ENCODE peak calls at places on chromosome 6, in nine cellular contexts. V is HFF-Myc; Y is left ventricle myocardium inferior; X is heart right ventricle; D is CD8-positive, alpha-beta T cell; H is adrenal gland; C is epithelial cell of esophagus; N is GM13977; U is heart left ventricle. F is an unnamed sample.

GRCh38 chr6:68040312-68040778 is 594.7 kb upstream of the ADGRB3 start:
- DNase-seq in V (no peak), Y (no peak), X (no peak), D (no peak), H (no peak), C (no peak), N (no peak), U (no peak), F (no peak)

GRCh38 chr6:5619249-5619648 is 357.9 kb downstream of the FARS2 start:
- DNase-seq in V (no peak), Y (no peak), X (no peak), D (peak), H (no peak), C (no peak), N (no peak), U (no peak), F (no peak)

GRCh38 chr6:32183483-32184083 is 470 bp downstream of the AGER start:
- DNase-seq in V (no peak), Y (peak), X (peak), D (no peak), H (peak), C (no peak), N (no peak), U (peak), F (no peak)

GRCh38 chr6:111119550-111120329 is 32.4 kb downstream of the SLC16A10 start:
- DNase-seq in V (no peak), Y (no peak), X (no peak), D (no peak), H (no peak), C (no peak), N (no peak), U (no peak), F (no peak)

GRCh38 chr6:111487656-111488055 is 4.6 kb upstream of the REV3L start:
- DNase-seq in V (no peak), Y (no peak), X (no peak), D (no peak), H (no peak), C (peak), N (peak), U (no peak), F (no peak)

GRCh38 chr6:586553-586952 is 70.3 kb downstream of the HUS1B start:
- DNase-seq in V (no peak), Y (no peak), X (no peak), D (no peak), H (no peak), C (peak), N (no peak), U (no peak), F (no peak)

GRCh38 chr6:166861304-166861703 is 95.0 kb downstream of the RNASET2 start:
- DNase-seq in V (no peak), Y (no peak), X (no peak), D (no peak), H (no peak), C (no peak), N (no peak), U (no peak), F (no peak)

GRCh38 chr6:73942581-73942980 is 246.6 kb downstream of the CD109 start:
- DNase-seq in V (no peak), Y (no peak), X (no peak), D (no peak), H (no peak), C (peak), N (no peak), U (no peak), F (no peak)

GRCh38 chr6:144266091-144266649 is 19.0 kb upstream of the UTRN start:
- DNase-seq in V (peak), Y (peak), X (peak), D (no peak), H (peak), C (peak), N (no peak), U (peak), F (no peak)

GRCh38 chr6:33445020-33445676 is 9.2 kb upstream of the ZBTB9 start:
- DNase-seq in V (no peak), Y (no peak), X (no peak), D (no peak), H (no peak), C (no peak), N (no peak), U (no peak), F (no peak)

GRCh38 chr6:26157150-26157837 is 70.1 kb downstream of the HFE start:
- DNase-seq in V (peak), Y (peak), X (peak), D (peak), H (peak), C (peak), N (peak), U (peak), F (peak)

GRCh38 chr6:5333653-5334052 is 72.3 kb downstream of the FARS2 start:
- DNase-seq in V (peak), Y (no peak), X (no peak), D (no peak), H (no peak), C (peak), N (no peak), U (no peak), F (no peak)

GRCh38 chr6:138724015-138724414 is 49.6 kb upstream of the CCDC28A start:
- DNase-seq in V (no peak), Y (peak), X (peak), D (no peak), H (peak), C (no peak), N (no peak), U (peak), F (no peak)

GRCh38 chr6:21596379-21597242 is 3.1 kb downstream of the SOX4 start:
- DNase-seq in V (no peak), Y (peak), X (peak), D (no peak), H (peak), C (peak), N (peak), U (peak), F (peak)

GRCh38 chr6:43391448-43392031 is 22.1 kb upstream of the ZNF318 start:
- DNase-seq in V (no peak), Y (no peak), X (no peak), D (peak), H (no peak), C (no peak), N (no peak), U (no peak), F (no peak)

GRCh38 chr6:35492664-35493284 is 4.1 kb downstream of the TEAD3 start:
- DNase-seq in V (no peak), Y (peak), X (no peak), D (no peak), H (no peak), C (no peak), N (no peak), U (no peak), F (no peak)

GRCh38 chr6:108944707-108945685 is 96.8 kb downstream of the ARMC2 start:
- DNase-seq in V (peak), Y (peak), X (peak), D (no peak), H (peak), C (peak), N (no peak), U (peak), F (no peak)

GRCh38 chr6:11798538-11798937 is 19.9 kb upstream of the ADTRP start:
- DNase-seq in V (no peak), Y (no peak), X (no peak), D (no peak), H (no peak), C (no peak), N (no peak), U (no peak), F (no peak)

GRCh38 chr6:114323784-114324183 is 19.0 kb downstream of the HS3ST5 start:
- DNase-seq in V (no peak), Y (no peak), X (no peak), D (no peak), H (no peak), C (no peak), N (no peak), U (no peak), F (no peak)

GRCh38 chr6:48813821-48814220 is 649.2 kb downstream of the MMUT start:
- DNase-seq in V (no peak), Y (no peak), X (no peak), D (no peak), H (no peak), C (no peak), N (no peak), U (no peak), F (no peak)

GRCh38 chr6:129393659-129394058 is 316.3 kb downstream of the ARHGAP18 start:
- DNase-seq in V (no peak), Y (no peak), X (no peak), D (no peak), H (no peak), C (no peak), N (no peak), U (no peak), F (no peak)

GRCh38 chr6:35292494-35292893 is 5.1 kb upstream of the DEF6 start:
- DNase-seq in V (no peak), Y (no peak), X (no peak), D (no peak), H (no peak), C (no peak), N (no peak), U (no peak), F (no peak)

GRCh38 chr6:125749112-125749863 is at the start of gene HEY2:
- DNase-seq in V (peak), Y (peak), X (peak), D (peak), H (peak), C (peak), N (peak), U (peak), F (peak)

GRCh38 chr6:100504786-100505737 is 40.3 kb upstream of the SIM1 start:
- DNase-seq in V (peak), Y (no peak), X (no peak), D (no peak), H (no peak), C (peak), N (no peak), U (no peak), F (no peak)

GRCh38 chr6:33073431-33073871 is at the start of gene HLA-DPA1:
- DNase-seq in V (no peak), Y (no peak), X (peak), D (peak), H (peak), C (peak), N (peak), U (peak), F (no peak)

GRCh38 chr6:166619912-166620311 is 7.1 kb downstream of the RPS6KA2 start:
- DNase-seq in V (peak), Y (no peak), X (peak), D (peak), H (no peak), C (peak), N (no peak), U (no peak), F (no peak)

GRCh38 chr6:89680150-89680549 is 41.6 kb upstream of the LYRM2 start:
- DNase-seq in V (no peak), Y (no peak), X (no peak), D (no peak), H (no peak), C (no peak), N (no peak), U (no peak), F (no peak)

GRCh38 chr6:134178230-134179044 is 126.0 kb upstream of the SLC2A12 start:
- DNase-seq in V (peak), Y (peak), X (peak), D (peak), H (peak), C (peak), N (peak), U (peak), F (no peak)

GRCh38 chr6:66687611-66688140 is 980.6 kb upstream of the EYS start:
- DNase-seq in V (no peak), Y (no peak), X (no peak), D (no peak), H (no peak), C (no peak), N (no peak), U (no peak), F (no peak)

GRCh38 chr6:166494757-166495486 is 91.6 kb downstream of the RAMACL start:
- DNase-seq in V (no peak), Y (peak), X (no peak), D (no peak), H (no peak), C (no peak), N (no peak), U (no peak), F (no peak)

GRCh38 chr6:35386989-35387388 is 44.6 kb downstream of the PPARD start:
- DNase-seq in V (no peak), Y (no peak), X (no peak), D (no peak), H (no peak), C (peak), N (no peak), U (no peak), F (no peak)

GRCh38 chr6:168884646-168885086 is 369.0 kb downstream of the THBS2 start:
- DNase-seq in V (peak), Y (peak), X (peak), D (peak), H (peak), C (peak), N (peak), U (peak), F (peak)

GRCh38 chr6:97293198-97293696 is 10.2 kb upstream of the MMS22L start:
- DNase-seq in V (no peak), Y (no peak), X (no peak), D (no peak), H (no peak), C (no peak), N (no peak), U (no peak), F (no peak)

GRCh38 chr6:39102024-39102820 is 12.8 kb downstream of the SAYSD1 start:
- DNase-seq in V (no peak), Y (peak), X (no peak), D (no peak), H (no peak), C (peak), N (no peak), U (no peak), F (no peak)

GRCh38 chr6:12238191-12238590 is 52.0 kb upstream of the EDN1 start:
- DNase-seq in V (no peak), Y (no peak), X (no peak), D (no peak), H (no peak), C (no peak), N (no peak), U (no peak), F (no peak)

GRCh38 chr6:37381579-37381978 is 27.8 kb downstream of the RNF8 start:
- DNase-seq in V (peak), Y (no peak), X (no peak), D (no peak), H (no peak), C (peak), N (peak), U (no peak), F (no peak)

GRCh38 chr6:25342784-25343183 is 63.6 kb downstream of the CARMIL1 start:
- DNase-seq in V (no peak), Y (no peak), X (no peak), D (no peak), H (no peak), C (no peak), N (no peak), U (no peak), F (no peak)

GRCh38 chr6:44667668-44668390 is 280.3 kb downstream of the CDC5L start:
- DNase-seq in V (no peak), Y (no peak), X (no peak), D (peak), H (peak), C (no peak), N (peak), U (no peak), F (no peak)

GRCh38 chr6:46687619-46688097 is at the start of gene TDRD6:
- DNase-seq in V (no peak), Y (no peak), X (no peak), D (no peak), H (no peak), C (no peak), N (no peak), U (no peak), F (no peak)

GRCh38 chr6:148242180-148242579 is 100.5 kb upstream of the SASH1 start:
- DNase-seq in V (no peak), Y (no peak), X (peak), D (no peak), H (no peak), C (no peak), N (no peak), U (peak), F (no peak)

DNA sequence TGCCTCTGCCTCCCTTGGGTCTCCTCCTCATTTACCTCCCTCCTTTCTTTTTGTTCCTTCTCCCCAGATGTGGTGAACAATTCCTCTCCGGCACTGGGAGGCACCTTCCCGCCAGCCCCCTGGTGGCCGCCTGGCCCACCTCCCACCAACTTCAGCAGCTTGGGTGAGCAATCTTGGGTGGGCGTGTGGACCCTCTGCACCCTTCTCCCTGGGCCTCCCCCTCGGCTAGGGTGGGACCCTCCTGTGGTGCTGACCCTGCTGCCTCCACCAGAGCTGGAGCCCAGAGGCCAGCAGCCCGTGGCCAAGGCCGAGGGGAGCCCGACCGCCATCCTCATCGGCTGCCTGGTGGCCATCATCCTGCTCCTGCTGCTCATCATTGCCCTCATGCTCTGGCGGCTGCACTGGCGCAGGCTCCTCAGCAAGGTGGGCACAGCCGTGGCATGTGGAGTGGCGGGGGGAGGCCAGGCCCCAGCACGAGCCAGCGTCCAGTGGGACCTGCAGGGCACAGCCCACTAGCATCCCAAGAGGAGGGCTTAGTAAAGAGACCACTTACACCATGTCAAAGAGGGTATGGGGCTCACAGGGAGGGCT is 8.8 kb downstream of the DDR1 start:
- DNase-seq in V (no peak), Y (no peak), X (no peak), D (no peak), H (peak), C (no peak), N (no peak), U (no peak), F (no peak)
- TF ChIP-seq CTCF in V (peak), Y (no peak), X (no peak), D (no peak), H (no peak), C (no peak), N (no peak), U (no peak), F (peak)

DNA sequence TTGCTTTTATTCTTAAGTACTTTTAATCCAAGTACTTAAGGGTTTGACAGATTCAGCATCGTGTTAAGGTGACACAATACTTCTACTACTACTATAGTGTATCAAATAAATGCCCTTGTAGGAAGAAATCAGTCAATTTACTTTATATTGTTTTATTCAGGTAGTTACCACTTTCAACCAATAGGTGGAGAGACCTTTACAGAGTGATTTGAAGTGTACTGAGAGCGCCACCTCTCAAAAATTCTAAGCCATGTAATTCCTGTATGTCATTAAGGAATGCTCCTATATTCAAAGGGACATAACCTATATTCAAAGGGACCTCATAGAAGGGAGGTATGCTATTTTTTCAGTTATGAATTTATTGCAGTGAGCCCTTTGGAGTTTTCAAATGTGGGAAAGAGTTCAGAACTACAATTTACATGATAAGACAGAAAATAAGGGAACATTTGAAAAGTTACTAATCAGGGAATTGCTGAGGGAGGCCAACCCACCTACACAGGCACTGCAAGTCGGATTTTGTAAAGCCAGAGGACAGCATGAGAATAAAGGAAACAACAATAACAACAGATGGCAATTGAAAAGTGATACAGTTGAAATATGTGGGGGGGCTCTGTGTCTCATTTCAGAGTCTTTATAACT is 955.6 kb downstream of the TBC1D32 start:
- DNase-seq in V (no peak), Y (no peak), X (no peak), D (no peak), H (no peak), C (peak), N (peak), U (no peak), F (no peak)
- TF ChIP-seq CTCF in V (peak), Y (peak), X (no peak), D (no peak), H (peak), C (peak), N (peak), U (peak), F (peak)

GRCh38 chr6:56021943-56022342 is 146.6 kb upstream of the BMP5 start:
- DNase-seq in V (no peak), Y (no peak), X (no peak), D (no peak), H (no peak), C (peak), N (no peak), U (no peak), F (no peak)
- TF ChIP-seq CTCF in V (no peak), Y (no peak), X (no peak), D (no peak), H (no peak), C (peak), N (no peak), U (no peak), F (no peak)

GRCh38 chr6:104896914-104897313 is 37.2 kb upstream of the HACE1 start:
- DNase-seq in V (no peak), Y (no peak), X (no peak), D (no peak), H (no peak), C (peak), N (no peak), U (no peak), F (no peak)
- TF ChIP-seq CTCF in V (peak), Y (peak), X (no peak), D (no peak), H (peak), C (no peak), N (peak), U (peak), F (peak)

DNA sequence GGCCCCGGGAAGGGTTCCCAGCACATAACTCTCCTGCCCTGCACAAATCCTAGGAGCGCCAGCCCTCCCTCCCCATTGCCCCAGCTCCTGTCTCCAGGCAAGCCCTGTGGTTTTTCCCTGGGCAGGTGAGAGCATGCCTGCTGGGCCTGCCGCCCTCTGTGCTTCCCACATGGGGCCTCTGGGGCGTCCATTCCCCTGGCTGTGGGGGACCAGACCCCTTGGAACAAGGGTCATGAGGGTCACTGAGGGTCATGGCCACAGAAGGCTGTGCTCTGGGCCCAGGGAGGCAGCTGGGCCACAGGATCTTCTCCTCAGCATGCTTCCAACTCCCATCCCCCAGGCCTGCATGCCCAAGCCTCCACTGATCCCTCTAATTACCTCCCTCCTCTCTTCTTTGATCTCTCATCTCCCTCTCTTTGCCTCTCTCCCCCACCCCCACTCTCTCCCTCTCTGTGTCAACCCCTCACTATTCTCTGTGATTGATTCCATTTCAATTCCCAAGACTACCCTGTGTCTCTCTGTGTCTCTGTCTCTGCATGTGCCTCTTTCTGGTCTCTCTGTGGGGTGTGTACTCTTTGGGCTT is 6.1 kb downstream of the MDFI start:
- DNase-seq in V (no peak), Y (no peak), X (no peak), D (no peak), H (no peak), C (peak), N (no peak), U (no peak), F (no peak)
- TF ChIP-seq CTCF in V (no peak), Y (no peak), X (no peak), D (no peak), H (no peak), C (no peak), N (no peak), U (no peak), F (no peak)

DNA sequence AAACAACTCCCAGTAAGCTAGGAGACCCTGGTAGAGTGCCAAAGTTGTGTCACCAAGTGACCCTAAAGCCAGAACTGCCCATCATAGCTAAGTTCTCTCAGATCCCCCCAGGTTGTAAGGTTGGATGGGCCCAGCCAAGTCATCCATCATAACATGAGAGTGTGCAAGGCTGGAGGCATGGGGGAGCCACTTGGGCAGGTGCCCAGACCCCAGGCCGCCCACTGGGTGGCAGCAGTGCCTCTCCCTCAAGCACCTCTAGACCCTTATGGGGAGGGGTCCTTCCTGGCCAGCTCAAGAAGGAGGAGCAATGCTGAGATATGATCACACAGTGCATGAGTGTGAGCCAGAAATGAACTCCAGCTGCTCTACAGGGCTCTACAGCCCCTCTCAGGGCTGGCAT is 154.5 kb downstream of the MYLK4 start:
- DNase-seq in V (no peak), Y (no peak), X (no peak), D (no peak), H (no peak), C (no peak), N (no peak), U (no peak), F (no peak)
- TF ChIP-seq CTCF in V (no peak), Y (no peak), X (no peak), D (no peak), H (no peak), C (no peak), N (peak), U (no peak), F (peak)

F was measured in type B pancreatic cell.